ENCODE peak calls at places on chromosomes 5 and 9, in eight cellular contexts. O, S, I, K, Q, T, V and D are unnamed samples.

GRCh38 chr5:179209359-179210150 is 135.7 kb downstream of the ADAMTS2 start:
- DNase-seq in T (no peak), S (no peak), I (no peak), Q (no peak), K (no peak), O (no peak), V (no peak), D (no peak)

GRCh38 chr5:65117525-65117924 is 348.8 kb downstream of the CWC27 start:
- DNase-seq in O (no peak), T (no peak), Q (no peak), I (no peak), K (no peak), S (no peak), V (no peak), D (no peak)

GRCh38 chr5:118705931-118706330 is 282.4 kb downstream of the DTWD2 start:
- DNase-seq in Q (no peak), S (no peak), K (no peak), T (no peak), I (no peak), V (no peak), O (no peak), D (no peak)

GRCh38 chr5:120055858-120056257 is 408.2 kb upstream of the PRR16 start:
- DNase-seq in K (no peak), V (no peak), T (no peak), I (no peak), O (no peak), Q (no peak), S (peak; percentile 17), D (no peak)

GRCh38 chr5:36502608-36503007 is 103.8 kb upstream of the SLC1A3 start:
- DNase-seq in O (no peak), Q (no peak), T (no peak), K (no peak), V (no peak), S (no peak), I (no peak), D (no peak)

GRCh38 chr5:72355706-72356299 is 35.6 kb downstream of the PTCD2 start:
- DNase-seq in V (no peak), S (peak; percentile 50), T (no peak), I (peak; percentile 22), O (no peak), K (no peak), Q (no peak), D (no peak)

GRCh38 chr5:102833146-102833545 is 78.0 kb downstream of the PAM start:
- DNase-seq in O (no peak), T (no peak), K (no peak), S (no peak), I (no peak), V (no peak), Q (no peak), D (no peak)

GRCh38 chr9:94656190-94656589 is 16.9 kb upstream of the FBP1 start:
- DNase-seq in O (no peak), T (no peak), K (no peak), I (no peak), S (no peak), V (no peak), Q (no peak), D (no peak)

GRCh38 chr9:69180670-69181069 is 6.6 kb downstream of the TJP2 start:
- DNase-seq in S (peak; percentile 86), T (no peak), Q (peak; percentile 54), K (no peak), O (no peak), I (peak; percentile 84), V (peak; percentile 93), D (no peak)

GRCh38 chr9:133122935-133123611 is 2.0 kb upstream of the RALGDS start:
- DNase-seq in S (no peak), I (peak; percentile 53), T (no peak), K (peak; percentile 72), V (no peak), O (peak; percentile 83), Q (no peak), D (no peak)

GRCh38 chr9:114170792-114171461 is 15.6 kb downstream of the COL27A1 start:
- DNase-seq in O (no peak), K (no peak), V (no peak), T (no peak), Q (no peak), I (no peak), S (no peak), D (no peak)

GRCh38 chr5:76582252-76583162 is 40.7 kb downstream of the F2RL2 start:
- DNase-seq in S (no peak), K (no peak), V (no peak), O (no peak), T (no peak), I (no peak), Q (no peak), D (no peak)

GRCh38 chr9:96203867-96204412 is 98.0 kb downstream of the HSD17B3 start:
- DNase-seq in S (no peak), T (no peak), I (no peak), V (no peak), K (no peak), Q (no peak), O (peak; percentile 70), D (no peak)

DNA sequence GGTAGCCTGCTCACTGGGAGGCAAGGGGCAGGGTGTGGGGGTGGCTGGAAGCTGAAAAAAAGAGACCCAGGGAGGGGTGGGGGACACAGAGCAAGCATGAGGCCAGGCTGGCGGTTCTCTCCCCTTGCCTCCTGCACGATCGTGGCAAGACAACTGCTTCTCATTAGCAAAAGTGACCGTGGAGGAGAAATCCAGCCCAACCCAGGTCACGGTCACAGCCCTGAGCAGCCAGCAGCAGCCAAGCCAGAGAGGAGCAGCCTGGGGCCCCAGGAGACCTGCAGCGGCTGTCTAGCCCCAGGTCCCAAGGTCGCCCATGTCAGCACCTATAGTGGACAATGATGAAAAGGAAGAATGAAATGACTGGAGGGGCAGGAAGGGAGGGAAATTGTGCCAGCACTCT is 89.1 kb downstream of the NRG2 start:
- DNase-seq in V (no peak), I (no peak), K (no peak), O (no peak), Q (no peak), S (no peak), T (no peak), D (no peak)
- TF ChIP-seq EP300 in V (no peak), I (no peak), K (no peak), O (no peak), Q (no peak), S (no peak), T (no peak), D (no peak)

GRCh38 chr9:89942643-89943042 is 337.8 kb downstream of the GADD45G start:
- DNase-seq in I (no peak), S (no peak), T (no peak), K (no peak), V (no peak), O (no peak), Q (no peak), D (no peak)

GRCh38 chr9:89943728-89944127 is 338.9 kb downstream of the GADD45G start:
- DNase-seq in T (no peak), O (no peak), V (no peak), I (no peak), S (no peak), K (no peak), Q (no peak), D (no peak)

GRCh38 chr9:89943309-89943708 is 338.5 kb downstream of the GADD45G start:
- DNase-seq in O (no peak), Q (no peak), S (no peak), T (no peak), V (no peak), K (no peak), I (no peak), D (no peak)

GRCh38 chr9:89946741-89947140 is 341.9 kb downstream of the GADD45G start:
- DNase-seq in S (no peak), V (no peak), Q (no peak), O (no peak), T (no peak), K (no peak), I (no peak), D (no peak)

DNA sequence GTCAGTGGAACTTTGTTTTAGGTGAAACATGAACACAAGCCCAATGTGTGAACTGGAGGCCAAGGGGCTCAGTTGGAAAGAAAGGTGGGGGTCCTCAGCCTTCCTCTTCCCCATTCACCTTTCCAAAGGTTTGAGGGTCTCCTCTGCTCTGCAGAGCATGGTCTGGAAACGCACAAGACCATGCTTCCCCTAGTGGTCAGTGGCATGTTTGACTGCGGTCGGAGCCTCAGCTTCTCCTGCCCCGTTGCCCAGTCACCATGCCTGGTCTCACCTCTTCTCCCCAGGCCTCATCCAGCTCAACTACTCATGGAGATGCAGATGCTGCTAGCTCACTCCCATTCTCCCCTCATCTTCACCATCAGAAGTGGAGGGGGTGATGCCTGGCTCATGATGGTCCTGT is 340.3 kb downstream of the GADD45G start:
- DNase-seq in T (no peak), V (no peak), K (no peak), O (no peak), I (peak; percentile 6), S (no peak), Q (no peak), D (no peak)
- TF ChIP-seq CTCF in T (no peak), V (peak; percentile 30), K (no peak), O (no peak), I (peak; percentile 14), S (no peak), Q (no peak), D (no peak)

GRCh38 chr9:116322521-116322920 is 168.9 kb downstream of the PAPPA start:
- DNase-seq in O (no peak), K (no peak), T (no peak), I (no peak), Q (no peak), V (no peak), S (no peak), D (peak; percentile 20)
- TF ChIP-seq EP300 in O (no peak), K (no peak), T (no peak), I (no peak), Q (no peak), V (no peak), S (no peak), D (no peak)

GRCh38 chr5:164422400-164422799 is 917.0 kb downstream of the MAT2B start:
- DNase-seq in Q (no peak), K (no peak), T (no peak), V (peak; percentile 22), O (no peak), I (no peak), S (peak; percentile 13), D (no peak)
- TF ChIP-seq CTCF in Q (no peak), K (no peak), T (no peak), V (no peak), O (no peak), I (no peak), S (no peak), D (no peak)

DNA sequence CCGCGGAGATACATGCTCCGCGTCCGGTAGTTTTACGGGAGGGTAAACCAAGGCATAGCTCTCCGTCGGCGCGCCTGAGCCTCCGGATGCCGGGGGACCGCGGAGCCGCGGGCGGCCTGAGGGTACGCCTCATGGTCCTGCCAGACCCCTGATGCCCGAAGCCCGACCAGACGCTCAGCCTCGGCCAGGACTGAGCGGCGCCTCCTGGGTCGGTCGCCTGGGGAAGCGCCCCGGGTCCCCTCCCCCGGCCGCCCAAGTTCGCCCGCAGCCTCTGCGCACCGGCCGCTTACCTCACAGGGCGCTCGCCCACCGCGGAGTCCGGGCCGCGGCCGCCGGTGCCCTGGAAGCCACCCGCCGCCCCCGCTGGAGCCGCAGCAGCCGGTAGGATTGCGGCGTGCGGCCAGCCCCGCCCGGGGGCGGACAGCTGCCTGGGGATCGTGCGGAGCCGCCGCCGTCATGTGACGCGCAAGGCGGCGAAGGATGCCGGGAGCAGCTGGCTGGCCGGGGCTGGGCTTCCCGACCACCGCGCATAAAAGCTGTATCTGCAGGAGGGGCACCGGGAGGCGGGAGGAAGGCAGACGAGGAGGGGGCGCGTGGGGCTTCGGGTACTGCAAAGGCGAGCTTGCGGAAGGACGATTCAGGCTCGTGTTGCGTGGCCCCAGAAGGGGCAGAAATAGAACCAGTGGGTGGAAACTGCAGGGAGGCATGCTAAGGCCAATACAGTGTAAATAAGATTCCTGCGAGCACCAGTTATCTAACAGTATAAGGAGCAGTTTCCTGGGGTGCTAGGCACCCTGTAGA is at the start of gene FBXO10:
- DNase-seq in K (peak; percentile 66), Q (peak; percentile 67), V (no peak), I (peak; percentile 39), S (peak; percentile 30), O (peak; percentile 73), T (no peak), D (peak; percentile 12)
- TF ChIP-seq EP300 in K (no peak), Q (no peak), V (no peak), I (no peak), S (no peak), O (no peak), T (no peak), D (no peak)